ENCODE peak calls at places on chromosome 16, in nine cellular contexts. B is ELF-1; Y is activated CD4-positive, alpha-beta T cell treated with anti-CD3 and anti-CD28 coated beads, Interleukin-2, amount 10 ng/mL, durations not matched to agents 7 days and 5 days; S is stimulated activated CD4-positive, alpha-beta T cell treated with anti-CD3 and anti-CD28 coated beads, Interleukin-2, amount 100 ng/mL, for 48 hours; F is AG08396; G is LHCN-M2; J is choroid plexus epithelial cell; I is activated B cell treated with CpG ODN at 0.5 μM for 24 hours; V is hepatocyte. A is an unnamed sample.

GRCh38 chr16:70703041-70703834 is 17.4 kb upstream of the MTSS2 start:
- DNase-seq in B (peak), Y (no peak), S (no peak), F (peak), G (peak), J (peak), I (no peak), V (peak), A (no peak)

GRCh38 chr16:69176033-69176780 is 10.8 kb upstream of the SNTB2 start:
- DNase-seq in B (no peak), Y (no peak), S (no peak), F (peak), G (peak), J (peak), I (no peak), V (no peak), A (no peak)

GRCh38 chr16:27945233-27945975 is 118.1 kb downstream of the GSG1L start:
- DNase-seq in B (no peak), Y (no peak), S (no peak), F (no peak), G (no peak), J (no peak), I (no peak), V (no peak), A (no peak)

GRCh38 chr16:56226840-56227525 is 35.7 kb downstream of the GNAO1 start:
- DNase-seq in B (no peak), Y (peak), S (no peak), F (no peak), G (no peak), J (no peak), I (no peak), V (no peak), A (no peak)

GRCh38 chr16:64545769-64546168 is 576.1 kb downstream of the CDH11 start:
- DNase-seq in B (no peak), Y (no peak), S (no peak), F (no peak), G (peak), J (peak), I (no peak), V (no peak), A (no peak)

GRCh38 chr16:67750466-67750865 is 31.4 kb upstream of the GFOD2 start:
- DNase-seq in B (no peak), Y (no peak), S (no peak), F (no peak), G (no peak), J (no peak), I (no peak), V (no peak), A (no peak)

GRCh38 chr16:10765772-10766171 is 22.1 kb downstream of the NUBP1 start:
- DNase-seq in B (no peak), Y (no peak), S (no peak), F (no peak), G (no peak), J (no peak), I (peak), V (no peak), A (peak)

GRCh38 chr16:89697161-89697615 is 4.3 kb downstream of the SPATA2L start:
- DNase-seq in B (no peak), Y (no peak), S (no peak), F (peak), G (no peak), J (no peak), I (no peak), V (peak), A (no peak)

GRCh38 chr16:84647830-84648594 is at the start of gene KLHL36:
- DNase-seq in B (peak), Y (peak), S (peak), F (peak), G (no peak), J (peak), I (peak), V (peak), A (peak)

GRCh38 chr16:30766922-30767284 is 4.8 kb downstream of the RNF40 start:
- DNase-seq in B (no peak), Y (no peak), S (no peak), F (no peak), G (no peak), J (no peak), I (no peak), V (no peak), A (no peak)

GRCh38 chr16:23847938-23848337 is 12.2 kb downstream of the PRKCB start:
- DNase-seq in B (no peak), Y (peak), S (no peak), F (no peak), G (no peak), J (no peak), I (no peak), V (no peak), A (peak)

GRCh38 chr16:30051518-30051917 is 14.0 kb upstream of the ALDOA start:
- DNase-seq in B (peak), Y (no peak), S (no peak), F (peak), G (peak), J (peak), I (no peak), V (no peak), A (no peak)

GRCh38 chr16:13909872-13910303 is 10.1 kb upstream of the ERCC4 start:
- DNase-seq in B (no peak), Y (no peak), S (no peak), F (peak), G (peak), J (peak), I (no peak), V (peak), A (no peak)

GRCh38 chr16:28321700-28322411 is 29.5 kb downstream of the SBK1 start:
- DNase-seq in B (peak), Y (peak), S (peak), F (peak), G (peak), J (peak), I (peak), V (peak), A (peak)

GRCh38 chr16:86401119-86401518 is 109.2 kb upstream of the FOXF1 start:
- DNase-seq in B (no peak), Y (no peak), S (no peak), F (no peak), G (no peak), J (no peak), I (no peak), V (no peak), A (no peak)

GRCh38 chr16:30570621-30571443 is 682 bp downstream of the ZNF688 start:
- DNase-seq in B (no peak), Y (no peak), S (no peak), F (peak), G (peak), J (peak), I (no peak), V (peak), A (no peak)

GRCh38 chr16:89553733-89554132 is 6.7 kb upstream of the RPL13 start:
- DNase-seq in B (no peak), Y (no peak), S (no peak), F (no peak), G (no peak), J (no peak), I (no peak), V (no peak), A (no peak)

GRCh38 chr16:28140788-28141618 is 70.8 kb downstream of the XPO6 start:
- DNase-seq in B (no peak), Y (peak), S (peak), F (no peak), G (no peak), J (no peak), I (no peak), V (no peak), A (peak)

GRCh38 chr16:72085002-72085401 is 8.4 kb downstream of the TXNL4B start:
- DNase-seq in B (no peak), Y (no peak), S (no peak), F (no peak), G (no peak), J (no peak), I (no peak), V (no peak), A (no peak)

GRCh38 chr16:64153718-64154117 is 968.1 kb downstream of the CDH11 start:
- DNase-seq in B (no peak), Y (no peak), S (no peak), F (no peak), G (peak), J (peak), I (no peak), V (no peak), A (no peak)

A was measured in memory B cell.